ENCODE peak calls at places on chromosomes 11 and 22, in nine cellular contexts. One of them, this sample, is unnamed.
A peak's percentile ranks its signal among the peaks of the same experiment; 100 is the strongest.

GRCh38 chr11:17734418-17734911 is at the start of gene KCNC1:
- DNase-seq in IMR-90: peak; percentile 34
- DNase-seq in DND-41: no peak
- DNase-seq in fibroblast of lung: peak; percentile 33
- DNase-seq in GM23338: peak; percentile 75
- DNase-seq in neural progenitor cell: peak; percentile 90
- DNase-seq in K562: peak; percentile 46
- DNase-seq in Karpas-422: peak; percentile 48
- DNase-seq in GM23248: peak; percentile 67
- DNase-seq in this sample: no peak

GRCh38 chr11:5767056-5767455 is 13.0 kb downstream of the OR52N4 start:
- DNase-seq in K562: no peak
- DNase-seq in GM23248: peak; percentile 3
- DNase-seq in IMR-90: no peak
- DNase-seq in GM23338: no peak
- DNase-seq in neural progenitor cell: no peak
- DNase-seq in DND-41: no peak
- DNase-seq in fibroblast of lung: no peak
- DNase-seq in Karpas-422: no peak
- DNase-seq in this sample: no peak

GRCh38 chr11:6855971-6856542 is 6.8 kb upstream of the OR10A2 start:
- DNase-seq in K562: no peak
- DNase-seq in IMR-90: peak; percentile 67
- DNase-seq in fibroblast of lung: no peak
- DNase-seq in DND-41: no peak
- DNase-seq in GM23338: no peak
- DNase-seq in GM23248: peak; percentile 86
- DNase-seq in neural progenitor cell: peak; percentile 60
- DNase-seq in Karpas-422: no peak
- DNase-seq in this sample: no peak

GRCh38 chr22:37249946-37250345 is 5.9 kb upstream of the RAC2 start:
- DNase-seq in fibroblast of lung: no peak
- DNase-seq in GM23338: peak; percentile 50
- DNase-seq in Karpas-422: peak; percentile 65
- DNase-seq in DND-41: no peak
- DNase-seq in K562: no peak
- DNase-seq in neural progenitor cell: no peak
- DNase-seq in IMR-90: no peak
- DNase-seq in GM23248: no peak
- DNase-seq in this sample: no peak

GRCh38 chr22:26168934-26169311 is 339 bp upstream of the SEZ6L start:
- DNase-seq in DND-41: no peak
- DNase-seq in neural progenitor cell: no peak
- DNase-seq in fibroblast of lung: no peak
- DNase-seq in GM23248: peak; percentile 39
- DNase-seq in Karpas-422: no peak
- DNase-seq in K562: no peak
- DNase-seq in IMR-90: no peak
- DNase-seq in GM23338: no peak
- DNase-seq in this sample: no peak

GRCh38 chr11:27347949-27348879 is 14.8 kb downstream of the CCDC34 start:
- DNase-seq in Karpas-422: no peak
- DNase-seq in K562: no peak
- DNase-seq in IMR-90: no peak
- DNase-seq in GM23248: no peak
- DNase-seq in neural progenitor cell: peak; percentile 61
- DNase-seq in GM23338: peak; percentile 84
- DNase-seq in fibroblast of lung: no peak
- DNase-seq in DND-41: no peak
- DNase-seq in this sample: no peak

GRCh38 chr11:120305286-120305685 is 19.8 kb upstream of the TLCD5 start:
- DNase-seq in IMR-90: no peak
- DNase-seq in fibroblast of lung: no peak
- DNase-seq in GM23248: no peak
- DNase-seq in DND-41: no peak
- DNase-seq in K562: peak; percentile 42
- DNase-seq in Karpas-422: no peak
- DNase-seq in neural progenitor cell: no peak
- DNase-seq in GM23338: no peak
- DNase-seq in this sample: no peak

GRCh38 chr11:6656936-6657335 is 1.3 kb upstream of the DCHS1 start:
- DNase-seq in IMR-90: no peak
- DNase-seq in fibroblast of lung: no peak
- DNase-seq in GM23248: no peak
- DNase-seq in DND-41: no peak
- DNase-seq in K562: no peak
- DNase-seq in Karpas-422: no peak
- DNase-seq in neural progenitor cell: no peak
- DNase-seq in GM23338: peak; percentile 21
- DNase-seq in this sample: no peak

GRCh38 chr11:73866095-73866579 is 10.5 kb downstream of the COA4 start:
- DNase-seq in GM23248: peak; percentile 80
- DNase-seq in K562: no peak
- DNase-seq in fibroblast of lung: peak; percentile 91
- DNase-seq in Karpas-422: no peak
- DNase-seq in DND-41: no peak
- DNase-seq in IMR-90: peak; percentile 69
- DNase-seq in GM23338: no peak
- DNase-seq in neural progenitor cell: no peak
- DNase-seq in this sample: no peak

GRCh38 chr11:107293677-107294344 is 163.8 kb downstream of the CWF19L2 start:
- DNase-seq in GM23338: peak; percentile 86
- DNase-seq in IMR-90: no peak
- DNase-seq in Karpas-422: no peak
- DNase-seq in fibroblast of lung: peak; percentile 5
- DNase-seq in DND-41: no peak
- DNase-seq in GM23248: no peak
- DNase-seq in K562: no peak
- DNase-seq in neural progenitor cell: peak; percentile 9
- DNase-seq in this sample: no peak

GRCh38 chr11:129598378-129598777 is 217.3 kb upstream of the TMEM45B start:
- DNase-seq in GM23338: no peak
- DNase-seq in IMR-90: no peak
- DNase-seq in DND-41: no peak
- DNase-seq in K562: no peak
- DNase-seq in Karpas-422: no peak
- DNase-seq in fibroblast of lung: no peak
- DNase-seq in neural progenitor cell: no peak
- DNase-seq in GM23248: no peak
- DNase-seq in this sample: no peak

GRCh38 chr11:110422306-110422924 is 7.3 kb upstream of the FDX1 start:
- DNase-seq in DND-41: no peak
- DNase-seq in K562: no peak
- DNase-seq in GM23338: no peak
- DNase-seq in neural progenitor cell: no peak
- DNase-seq in IMR-90: no peak
- DNase-seq in GM23248: no peak
- DNase-seq in fibroblast of lung: no peak
- DNase-seq in Karpas-422: no peak
- DNase-seq in this sample: no peak

DNA sequence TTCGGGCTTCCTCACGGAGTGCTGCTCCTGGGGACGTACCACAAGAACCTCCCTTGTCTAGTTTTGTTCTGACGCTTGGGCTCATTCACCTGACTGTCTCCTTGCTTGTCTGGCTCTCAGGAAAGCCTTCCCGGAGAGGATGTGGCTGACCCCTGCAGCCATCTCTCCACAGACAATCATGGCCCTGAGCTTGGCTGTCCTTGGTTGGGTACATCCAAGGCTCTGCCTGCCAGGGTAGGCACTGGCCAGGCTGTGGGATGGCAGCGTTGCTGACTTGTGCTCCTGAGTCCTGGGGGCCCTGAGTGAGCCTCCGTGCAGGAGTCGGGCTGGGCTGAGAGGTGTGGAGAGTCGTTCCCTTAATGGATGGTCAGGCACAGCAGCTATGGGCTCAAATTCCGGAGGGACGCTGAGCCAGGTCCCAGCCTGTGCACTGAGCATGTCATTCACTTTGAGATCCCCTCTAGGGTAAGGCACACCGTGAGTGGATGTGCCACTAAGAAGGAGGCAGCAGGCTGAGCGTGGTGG is 32.8 kb downstream of the BCR start:
- DNase-seq in GM23248: no peak
- DNase-seq in DND-41: no peak
- DNase-seq in fibroblast of lung: no peak
- DNase-seq in Karpas-422: no peak
- DNase-seq in K562: peak; percentile 58
- DNase-seq in IMR-90: no peak
- DNase-seq in GM23338: no peak
- DNase-seq in neural progenitor cell: no peak
- DNase-seq in this sample: no peak
- H3K4me1 ChIP-seq in GM23248: peaks cover 20% of the 10 kb centered on the region
- H3K4me1 ChIP-seq in DND-41: peaks cover 58% of the 10 kb centered on the region
- H3K4me1 ChIP-seq in fibroblast of lung: peaks cover 8% of the 10 kb centered on the region
- H3K4me1 ChIP-seq in Karpas-422: peaks cover 70% of the 10 kb centered on the region
- H3K4me1 ChIP-seq in K562: peaks cover 25% of the 10 kb centered on the region
- H3K4me1 ChIP-seq in IMR-90: peaks cover 20% of the 10 kb centered on the region
- H3K4me1 ChIP-seq in GM23338: peaks cover 19% of the 10 kb centered on the region
- H3K4me1 ChIP-seq in neural progenitor cell: peaks cover 10% of the 10 kb centered on the region
- H3K4me1 ChIP-seq in this sample: peaks cover 79% of the 10 kb centered on the region

GRCh38 chr11:102447193-102447592 is 5.4 kb downstream of the TMEM123 start:
- DNase-seq in GM23338: no peak
- DNase-seq in neural progenitor cell: no peak
- DNase-seq in Karpas-422: no peak
- DNase-seq in fibroblast of lung: no peak
- DNase-seq in IMR-90: no peak
- DNase-seq in K562: no peak
- DNase-seq in DND-41: no peak
- DNase-seq in GM23248: no peak
- DNase-seq in this sample: no peak

GRCh38 chr11:102446606-102447005 is 6.0 kb downstream of the TMEM123 start:
- DNase-seq in DND-41: no peak
- DNase-seq in GM23248: peak; percentile 75
- DNase-seq in neural progenitor cell: no peak
- DNase-seq in GM23338: no peak
- DNase-seq in fibroblast of lung: peak; percentile 51
- DNase-seq in IMR-90: peak; percentile 79
- DNase-seq in Karpas-422: no peak
- DNase-seq in K562: no peak
- DNase-seq in this sample: no peak

GRCh38 chr11:102447941-102448868 is 4.4 kb downstream of the TMEM123 start:
- DNase-seq in IMR-90: no peak
- DNase-seq in K562: no peak
- DNase-seq in GM23338: no peak
- DNase-seq in neural progenitor cell: no peak
- DNase-seq in Karpas-422: no peak
- DNase-seq in fibroblast of lung: no peak
- DNase-seq in GM23248: no peak
- DNase-seq in DND-41: no peak
- DNase-seq in this sample: no peak

GRCh38 chr11:102449651-102450570 is 2.7 kb downstream of the TMEM123 start:
- DNase-seq in DND-41: no peak
- DNase-seq in K562: no peak
- DNase-seq in GM23248: no peak
- DNase-seq in neural progenitor cell: peak; percentile 32
- DNase-seq in GM23338: no peak
- DNase-seq in fibroblast of lung: no peak
- DNase-seq in IMR-90: no peak
- DNase-seq in Karpas-422: no peak
- DNase-seq in this sample: no peak

GRCh38 chr11:102448869-102449224 is 3.7 kb downstream of the TMEM123 start:
- DNase-seq in GM23338: no peak
- DNase-seq in Karpas-422: no peak
- DNase-seq in GM23248: no peak
- DNase-seq in DND-41: no peak
- DNase-seq in IMR-90: no peak
- DNase-seq in neural progenitor cell: no peak
- DNase-seq in fibroblast of lung: no peak
- DNase-seq in K562: no peak
- DNase-seq in this sample: no peak
- H4K20me1 ChIP-seq in GM23338: peaks cover 47% of the 10 kb centered on the region
- H4K20me1 ChIP-seq in Karpas-422: peaks cover 44% of the 10 kb centered on the region
- H4K20me1 ChIP-seq in GM23248: no peaks in the 10 kb centered on the region
- H4K20me1 ChIP-seq in DND-41: peaks cover 57% of the 10 kb centered on the region
- H4K20me1 ChIP-seq in IMR-90: peaks cover 9% of the 10 kb centered on the region
- H4K20me1 ChIP-seq in neural progenitor cell: peaks cover 42% of the 10 kb centered on the region
- H4K20me1 ChIP-seq in fibroblast of lung: no peaks in the 10 kb centered on the region
- H4K20me1 ChIP-seq in K562: peaks cover 14% of the 10 kb centered on the region
- H4K20me1 ChIP-seq in this sample: peaks cover 43% of the 10 kb centered on the region

GRCh38 chr22:29394931-29395581 is 6.7 kb upstream of the AP1B1 start:
- DNase-seq in neural progenitor cell: peak; percentile 89
- DNase-seq in K562: peak; percentile 47
- DNase-seq in fibroblast of lung: peak; percentile 75
- DNase-seq in GM23338: peak; percentile 93
- DNase-seq in DND-41: peak; percentile 74
- DNase-seq in Karpas-422: peak; percentile 87
- DNase-seq in GM23248: peak; percentile 83
- DNase-seq in IMR-90: peak; percentile 72
- DNase-seq in this sample: peak; percentile 82
- H2AFZ ChIP-seq in neural progenitor cell: peak overlapping the region; percentile 96
- H2AFZ ChIP-seq in K562: peak overlapping the region; percentile 43
- H2AFZ ChIP-seq in fibroblast of lung: no peak overlapping the region
- H2AFZ ChIP-seq in GM23338: peak overlapping the region; percentile 84
- H2AFZ ChIP-seq in DND-41: peak overlapping the region; percentile 42
- H2AFZ ChIP-seq in Karpas-422: no peak overlapping the region
- H2AFZ ChIP-seq in GM23248: no peak overlapping the region
- H2AFZ ChIP-seq in IMR-90: peak overlapping the region; percentile 54
- H2AFZ ChIP-seq in this sample: no peak overlapping the region

DNA sequence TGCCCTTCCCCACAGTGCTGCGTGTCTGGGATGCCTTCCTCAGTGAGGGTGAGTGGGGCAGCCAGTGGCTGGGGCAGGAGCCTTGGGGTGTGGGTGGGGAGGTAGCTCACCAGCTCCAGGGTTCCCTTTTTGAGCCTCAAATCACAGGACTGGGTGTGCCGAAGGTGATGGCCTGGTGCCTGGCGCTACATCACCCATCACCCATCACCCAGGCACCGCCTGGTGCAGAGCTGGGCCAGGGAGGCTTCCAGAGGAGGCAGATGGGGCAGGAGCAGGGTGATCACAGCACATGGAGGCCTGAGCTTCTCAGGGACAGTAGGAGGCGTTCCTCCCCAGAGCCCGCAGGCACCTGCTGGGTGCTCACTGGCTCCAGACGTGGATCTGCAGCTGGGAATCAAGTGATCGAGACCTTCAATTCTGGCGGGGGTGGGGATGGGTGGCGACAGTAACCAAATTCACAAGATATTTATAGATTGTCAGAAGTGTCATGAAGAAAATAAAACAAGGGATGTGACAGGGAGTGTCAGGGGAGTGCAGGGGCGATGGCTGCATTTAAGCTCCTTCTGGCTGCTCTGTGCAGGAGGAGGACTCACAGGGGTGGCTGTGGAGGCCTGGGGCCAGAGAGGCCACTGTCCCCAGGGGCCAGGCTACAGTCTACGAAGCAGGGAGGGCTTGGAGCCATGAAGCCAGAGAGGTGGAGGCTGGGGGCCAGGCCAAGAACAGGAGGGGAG is 3.3 kb downstream of the TBC1D10C start:
- DNase-seq in Karpas-422: peak; percentile 76
- DNase-seq in GM23338: no peak
- DNase-seq in K562: no peak
- DNase-seq in IMR-90: no peak
- DNase-seq in GM23248: peak; percentile 28
- DNase-seq in fibroblast of lung: no peak
- DNase-seq in DND-41: peak; percentile 39
- DNase-seq in neural progenitor cell: no peak
- DNase-seq in this sample: peak; percentile 68
- H3K4me1 ChIP-seq in Karpas-422: peaks cover 98% of the 10 kb centered on the region
- H3K4me1 ChIP-seq in GM23338: peaks cover 8% of the 10 kb centered on the region
- H3K4me1 ChIP-seq in K562: peaks cover 78% of the 10 kb centered on the region
- H3K4me1 ChIP-seq in IMR-90: peaks cover under 1% of the 10 kb centered on the region
- H3K4me1 ChIP-seq in GM23248: peaks cover 4% of the 10 kb centered on the region
- H3K4me1 ChIP-seq in fibroblast of lung: no peaks in the 10 kb centered on the region
- H3K4me1 ChIP-seq in DND-41: peaks cover 98% of the 10 kb centered on the region
- H3K4me1 ChIP-seq in neural progenitor cell: peaks cover 25% of the 10 kb centered on the region
- H3K4me1 ChIP-seq in this sample: peaks cover 89% of the 10 kb centered on the region

This sample was measured in OCI-LY7.